ENCODE peak calls at places on chromosomes 7 and 10, in seven cellular contexts. One of them, this sample, is unnamed.
A peak's percentile ranks its signal among the peaks of the same experiment; 100 is the strongest.

GRCh38 chr10:131461093-131461492 is 149.6 kb upstream of the TCERG1L start:
- DNase-seq in cardiac fibroblast: no peak
- DNase-seq in foreskin fibroblast: no peak
- DNase-seq in GM06990: no peak
- DNase-seq in esophagus squamous epithelium: no peak
- DNase-seq in heart right ventricle: no peak
- DNase-seq in cardiac muscle cell: no peak
- DNase-seq in this sample: no peak

GRCh38 chr7:98177553-98177952 is 33.7 kb upstream of the BHLHA15 start:
- DNase-seq in cardiac fibroblast: no peak
- DNase-seq in foreskin fibroblast: no peak
- DNase-seq in GM06990: no peak
- DNase-seq in esophagus squamous epithelium: no peak
- DNase-seq in heart right ventricle: no peak
- DNase-seq in cardiac muscle cell: no peak
- DNase-seq in this sample: no peak

GRCh38 chr7:379456-380225 is 89.7 kb downstream of the FOXL3 start:
- DNase-seq in cardiac fibroblast: no peak
- DNase-seq in foreskin fibroblast: no peak
- DNase-seq in GM06990: no peak
- DNase-seq in esophagus squamous epithelium: no peak
- DNase-seq in heart right ventricle: no peak
- DNase-seq in cardiac muscle cell: no peak
- DNase-seq in this sample: no peak

GRCh38 chr7:157293413-157293788 is 43.4 kb upstream of the DNAJB6 start:
- DNase-seq in cardiac fibroblast: no peak
- DNase-seq in foreskin fibroblast: no peak
- DNase-seq in GM06990: no peak
- DNase-seq in esophagus squamous epithelium: no peak
- DNase-seq in heart right ventricle: no peak
- DNase-seq in cardiac muscle cell: no peak
- DNase-seq in this sample: no peak

GRCh38 chr10:98400482-98400881 is 14.5 kb downstream of the PYROXD2 start:
- DNase-seq in cardiac fibroblast: peak; percentile 59
- DNase-seq in foreskin fibroblast: no peak
- DNase-seq in GM06990: no peak
- DNase-seq in esophagus squamous epithelium: no peak
- DNase-seq in heart right ventricle: no peak
- DNase-seq in cardiac muscle cell: peak; percentile 38
- DNase-seq in this sample: no peak

GRCh38 chr7:157177333-157177993 is 38.7 kb downstream of the UBE3C start:
- DNase-seq in cardiac fibroblast: no peak
- DNase-seq in foreskin fibroblast: no peak
- DNase-seq in GM06990: peak; percentile 20
- DNase-seq in esophagus squamous epithelium: no peak
- DNase-seq in heart right ventricle: no peak
- DNase-seq in cardiac muscle cell: no peak
- DNase-seq in this sample: no peak

GRCh38 chr7:1674161-1675035 is 4.3 kb downstream of the ELFN1 start:
- DNase-seq in cardiac fibroblast: no peak
- DNase-seq in foreskin fibroblast: no peak
- DNase-seq in GM06990: no peak
- DNase-seq in esophagus squamous epithelium: no peak
- DNase-seq in heart right ventricle: no peak
- DNase-seq in cardiac muscle cell: no peak
- DNase-seq in this sample: no peak

GRCh38 chr10:91816986-91817385 is 18.8 kb downstream of the TNKS2 start:
- DNase-seq in cardiac fibroblast: no peak
- DNase-seq in foreskin fibroblast: no peak
- DNase-seq in GM06990: no peak
- DNase-seq in esophagus squamous epithelium: no peak
- DNase-seq in heart right ventricle: no peak
- DNase-seq in cardiac muscle cell: no peak
- DNase-seq in this sample: no peak

GRCh38 chr10:5515948-5516761 is 8.6 kb upstream of the CALML3 start:
- DNase-seq in cardiac fibroblast: no peak
- DNase-seq in foreskin fibroblast: no peak
- DNase-seq in GM06990: no peak
- DNase-seq in esophagus squamous epithelium: no peak
- DNase-seq in heart right ventricle: no peak
- DNase-seq in cardiac muscle cell: no peak
- DNase-seq in this sample: no peak

GRCh38 chr10:71454347-71454746 is 57.6 kb downstream of the CDH23 start:
- DNase-seq in cardiac fibroblast: no peak
- DNase-seq in foreskin fibroblast: no peak
- DNase-seq in GM06990: no peak
- DNase-seq in esophagus squamous epithelium: no peak
- DNase-seq in heart right ventricle: no peak
- DNase-seq in cardiac muscle cell: no peak
- DNase-seq in this sample: no peak
- H3K4me3 ChIP-seq in cardiac fibroblast: no peak overlapping the region
- H3K4me3 ChIP-seq in foreskin fibroblast: no peak overlapping the region
- H3K4me3 ChIP-seq in GM06990: no peak overlapping the region
- H3K4me3 ChIP-seq in esophagus squamous epithelium: no peak overlapping the region
- H3K4me3 ChIP-seq in heart right ventricle: no peak overlapping the region
- H3K4me3 ChIP-seq in cardiac muscle cell: no peak overlapping the region
- H3K4me3 ChIP-seq in this sample: no peak overlapping the region

GRCh38 chr10:97319671-97320479 is 804 bp downstream of the FRAT1 start:
- DNase-seq in cardiac fibroblast: no peak
- DNase-seq in foreskin fibroblast: no peak
- DNase-seq in GM06990: peak; percentile 59
- DNase-seq in esophagus squamous epithelium: peak; percentile 6
- DNase-seq in heart right ventricle: peak; percentile 60
- DNase-seq in cardiac muscle cell: no peak
- DNase-seq in this sample: no peak
- TF ChIP-seq CTCF in cardiac fibroblast: no peak
- TF ChIP-seq CTCF in foreskin fibroblast: no peak
- TF ChIP-seq CTCF in GM06990: peak; percentile 23
- TF ChIP-seq CTCF in esophagus squamous epithelium: no peak
- TF ChIP-seq CTCF in heart right ventricle: peak; percentile 15
- TF ChIP-seq CTCF in cardiac muscle cell: peak; percentile 12
- TF ChIP-seq CTCF in this sample: no peak

DNA sequence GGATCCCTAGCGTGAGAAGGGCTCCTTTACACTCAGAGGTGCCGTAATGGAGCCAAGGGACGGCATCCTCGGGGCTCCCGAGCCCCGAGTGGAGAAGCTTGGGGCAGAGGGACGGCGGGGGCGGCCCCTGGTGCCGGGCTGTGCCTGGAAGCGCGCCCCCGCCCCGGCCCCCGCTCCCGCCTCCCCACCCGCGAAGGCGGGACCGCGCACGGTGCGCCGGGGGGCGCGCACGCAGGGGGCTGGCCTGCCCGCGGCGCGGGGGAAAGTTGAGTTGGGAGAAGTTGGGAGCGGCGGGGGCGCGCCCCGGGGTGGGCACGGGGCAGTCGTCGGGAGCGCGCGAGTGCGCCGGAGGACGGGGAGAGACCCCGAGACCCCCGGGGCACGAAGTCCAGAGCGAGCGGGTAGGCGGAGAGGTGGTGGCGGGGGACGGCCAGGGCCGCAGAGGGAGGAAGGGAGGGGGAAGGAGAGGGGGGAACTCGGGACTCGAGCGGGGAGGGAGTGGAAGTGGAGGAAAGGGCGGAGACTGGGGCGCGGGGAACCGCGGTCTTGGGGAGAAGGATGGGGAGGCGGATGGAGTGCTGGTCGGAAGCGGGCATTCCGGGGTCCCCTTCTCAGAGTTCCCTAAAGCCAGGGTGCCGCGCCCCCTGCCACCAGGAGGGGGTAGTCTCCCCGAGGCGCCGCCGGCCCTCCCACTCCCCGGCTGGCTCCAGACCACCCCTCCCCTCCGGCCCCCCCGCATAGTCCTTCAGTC is at the start of gene SLC4A2:
- DNase-seq in cardiac fibroblast: peak; percentile 70
- DNase-seq in foreskin fibroblast: peak; percentile 76
- DNase-seq in GM06990: peak; percentile 86
- DNase-seq in esophagus squamous epithelium: peak; percentile 46
- DNase-seq in heart right ventricle: peak; percentile 86
- DNase-seq in cardiac muscle cell: peak; percentile 75
- DNase-seq in this sample: peak; percentile 69
- H3K4me3 ChIP-seq in cardiac fibroblast: peak within 1 kb of the TSS; percentile 80
- H3K4me3 ChIP-seq in foreskin fibroblast: peak within 1 kb of the TSS; percentile 88
- H3K4me3 ChIP-seq in GM06990: peak within 1 kb of the TSS; percentile 75
- H3K4me3 ChIP-seq in esophagus squamous epithelium: peak within 1 kb of the TSS; percentile 76
- H3K4me3 ChIP-seq in heart right ventricle: peak within 1 kb of the TSS; percentile 77
- H3K4me3 ChIP-seq in cardiac muscle cell: peak within 1 kb of the TSS; percentile 87
- H3K4me3 ChIP-seq in this sample: peak within 1 kb of the TSS; percentile 85

GRCh38 chr7:128020161-128020560 is 11.1 kb downstream of the LRRC4 start:
- DNase-seq in cardiac fibroblast: no peak
- DNase-seq in foreskin fibroblast: no peak
- DNase-seq in GM06990: no peak
- DNase-seq in esophagus squamous epithelium: no peak
- DNase-seq in heart right ventricle: no peak
- DNase-seq in cardiac muscle cell: no peak
- DNase-seq in this sample: no peak
- TF ChIP-seq CTCF in cardiac fibroblast: peak; percentile 31
- TF ChIP-seq CTCF in foreskin fibroblast: peak; percentile 7
- TF ChIP-seq CTCF in GM06990: peak; percentile 49
- TF ChIP-seq CTCF in esophagus squamous epithelium: peak; percentile 14
- TF ChIP-seq CTCF in heart right ventricle: peak; percentile 7
- TF ChIP-seq CTCF in cardiac muscle cell: peak; percentile 24
- TF ChIP-seq CTCF in this sample: peak; percentile 23

GRCh38 chr7:103637726-103638125 is 191.7 kb upstream of the SLC26A5 start:
- DNase-seq in cardiac fibroblast: peak; percentile 76
- DNase-seq in foreskin fibroblast: no peak
- DNase-seq in GM06990: no peak
- DNase-seq in esophagus squamous epithelium: no peak
- DNase-seq in heart right ventricle: no peak
- DNase-seq in cardiac muscle cell: no peak
- DNase-seq in this sample: no peak

GRCh38 chr7:103637080-103637479 is 191.1 kb upstream of the SLC26A5 start:
- DNase-seq in cardiac fibroblast: peak; percentile 97
- DNase-seq in foreskin fibroblast: peak; percentile 70
- DNase-seq in GM06990: no peak
- DNase-seq in esophagus squamous epithelium: no peak
- DNase-seq in heart right ventricle: no peak
- DNase-seq in cardiac muscle cell: peak; percentile 69
- DNase-seq in this sample: peak; percentile 87

GRCh38 chr7:103632972-103633371 is 187.0 kb upstream of the SLC26A5 start:
- DNase-seq in cardiac fibroblast: peak; percentile 69
- DNase-seq in foreskin fibroblast: no peak
- DNase-seq in GM06990: no peak
- DNase-seq in esophagus squamous epithelium: no peak
- DNase-seq in heart right ventricle: no peak
- DNase-seq in cardiac muscle cell: peak; percentile 43
- DNase-seq in this sample: peak; percentile 30

GRCh38 chr7:103632005-103632639 is 186.1 kb upstream of the SLC26A5 start:
- DNase-seq in cardiac fibroblast: peak; percentile 34
- DNase-seq in foreskin fibroblast: no peak
- DNase-seq in GM06990: no peak
- DNase-seq in esophagus squamous epithelium: no peak
- DNase-seq in heart right ventricle: no peak
- DNase-seq in cardiac muscle cell: peak; percentile 37
- DNase-seq in this sample: no peak

GRCh38 chr7:103636153-103636552 is 190.1 kb upstream of the SLC26A5 start:
- DNase-seq in cardiac fibroblast: peak; percentile 43
- DNase-seq in foreskin fibroblast: no peak
- DNase-seq in GM06990: no peak
- DNase-seq in esophagus squamous epithelium: no peak
- DNase-seq in heart right ventricle: no peak
- DNase-seq in cardiac muscle cell: peak; percentile 34
- DNase-seq in this sample: peak; percentile 35
- H3K4me3 ChIP-seq in cardiac fibroblast: no peak overlapping the region
- H3K4me3 ChIP-seq in foreskin fibroblast: no peak overlapping the region
- H3K4me3 ChIP-seq in GM06990: no peak overlapping the region
- H3K4me3 ChIP-seq in esophagus squamous epithelium: no peak overlapping the region
- H3K4me3 ChIP-seq in heart right ventricle: no peak overlapping the region
- H3K4me3 ChIP-seq in cardiac muscle cell: no peak overlapping the region
- H3K4me3 ChIP-seq in this sample: no peak overlapping the region

This sample was measured in astrocyte of the spinal cord.